ENCODE peak calls at places on chromosome 16, in seven cellular contexts. One of them, this sample, is unnamed.

GRCh38 chr16:6146874-6147425 is 1049.4 kb upstream of the EEF2KMT start:
- DNase-seq in GOT3: no peak
- DNase-seq in NCI-H1417: peak
- DNase-seq in body of pancreas: no peak
- DNase-seq in CD8-positive, alpha-beta memory T cell: no peak
- DNase-seq in stimulated activated CD8-positive, alpha-beta memory T cell treated with anti-CD3 and anti-CD28 coated beads, Interleukin-4, amount 100 ng/mL, for 24 hours: no peak
- DNase-seq in PC-3: no peak
- DNase-seq in this sample: no peak

GRCh38 chr16:49546059-49546458 is 172.5 kb downstream of the C16orf78 start:
- DNase-seq in PC-3: no peak
- DNase-seq in body of pancreas: no peak
- DNase-seq in NCI-H1417: no peak
- DNase-seq in GOT3: no peak
- DNase-seq in CD8-positive, alpha-beta memory T cell: no peak
- DNase-seq in stimulated activated CD8-positive, alpha-beta memory T cell treated with anti-CD3 and anti-CD28 coated beads, Interleukin-4, amount 100 ng/mL, for 24 hours: no peak
- DNase-seq in this sample: no peak

GRCh38 chr16:50539822-50540710 is 8.1 kb upstream of the NKD1 start:
- DNase-seq in CD8-positive, alpha-beta memory T cell: no peak
- DNase-seq in body of pancreas: no peak
- DNase-seq in stimulated activated CD8-positive, alpha-beta memory T cell treated with anti-CD3 and anti-CD28 coated beads, Interleukin-4, amount 100 ng/mL, for 24 hours: no peak
- DNase-seq in GOT3: no peak
- DNase-seq in PC-3: no peak
- DNase-seq in NCI-H1417: no peak
- DNase-seq in this sample: peak

GRCh38 chr16:67862623-67863583 is 9.9 kb upstream of the EDC4 start:
- DNase-seq in PC-3: no peak
- DNase-seq in GOT3: peak
- DNase-seq in body of pancreas: peak
- DNase-seq in CD8-positive, alpha-beta memory T cell: no peak
- DNase-seq in stimulated activated CD8-positive, alpha-beta memory T cell treated with anti-CD3 and anti-CD28 coated beads, Interleukin-4, amount 100 ng/mL, for 24 hours: no peak
- DNase-seq in NCI-H1417: no peak
- DNase-seq in this sample: no peak

GRCh38 chr16:4298761-4299522 is 16.9 kb upstream of the GLIS2 start:
- DNase-seq in stimulated activated CD8-positive, alpha-beta memory T cell treated with anti-CD3 and anti-CD28 coated beads, Interleukin-4, amount 100 ng/mL, for 24 hours: no peak
- DNase-seq in CD8-positive, alpha-beta memory T cell: no peak
- DNase-seq in PC-3: peak
- DNase-seq in NCI-H1417: no peak
- DNase-seq in body of pancreas: peak
- DNase-seq in GOT3: peak
- DNase-seq in this sample: no peak

GRCh38 chr16:1197237-1197866 is 27.7 kb downstream of the TPSG1 start:
- DNase-seq in CD8-positive, alpha-beta memory T cell: no peak
- DNase-seq in body of pancreas: peak
- DNase-seq in NCI-H1417: peak
- DNase-seq in PC-3: no peak
- DNase-seq in GOT3: no peak
- DNase-seq in stimulated activated CD8-positive, alpha-beta memory T cell treated with anti-CD3 and anti-CD28 coated beads, Interleukin-4, amount 100 ng/mL, for 24 hours: no peak
- DNase-seq in this sample: no peak

GRCh38 chr16:87582221-87582965 is 19.9 kb upstream of the JPH3 start:
- DNase-seq in PC-3: no peak
- DNase-seq in CD8-positive, alpha-beta memory T cell: no peak
- DNase-seq in GOT3: no peak
- DNase-seq in NCI-H1417: no peak
- DNase-seq in body of pancreas: peak
- DNase-seq in stimulated activated CD8-positive, alpha-beta memory T cell treated with anti-CD3 and anti-CD28 coated beads, Interleukin-4, amount 100 ng/mL, for 24 hours: no peak
- DNase-seq in this sample: peak

GRCh38 chr16:67758966-67759365 is 39.9 kb upstream of the GFOD2 start:
- DNase-seq in body of pancreas: no peak
- DNase-seq in PC-3: no peak
- DNase-seq in GOT3: no peak
- DNase-seq in stimulated activated CD8-positive, alpha-beta memory T cell treated with anti-CD3 and anti-CD28 coated beads, Interleukin-4, amount 100 ng/mL, for 24 hours: no peak
- DNase-seq in NCI-H1417: no peak
- DNase-seq in CD8-positive, alpha-beta memory T cell: no peak
- DNase-seq in this sample: no peak

GRCh38 chr16:11968577-11968976 is 3.6 kb downstream of the TNFRSF17 start:
- DNase-seq in NCI-H1417: no peak
- DNase-seq in CD8-positive, alpha-beta memory T cell: no peak
- DNase-seq in PC-3: no peak
- DNase-seq in body of pancreas: no peak
- DNase-seq in GOT3: no peak
- DNase-seq in stimulated activated CD8-positive, alpha-beta memory T cell treated with anti-CD3 and anti-CD28 coated beads, Interleukin-4, amount 100 ng/mL, for 24 hours: no peak
- DNase-seq in this sample: no peak

GRCh38 chr16:23256440-23256839 is 45.7 kb upstream of the SCNN1B start:
- DNase-seq in NCI-H1417: no peak
- DNase-seq in CD8-positive, alpha-beta memory T cell: no peak
- DNase-seq in stimulated activated CD8-positive, alpha-beta memory T cell treated with anti-CD3 and anti-CD28 coated beads, Interleukin-4, amount 100 ng/mL, for 24 hours: no peak
- DNase-seq in PC-3: no peak
- DNase-seq in body of pancreas: no peak
- DNase-seq in GOT3: no peak
- DNase-seq in this sample: no peak

GRCh38 chr16:75226550-75227360 is 8.0 kb downstream of the CTRB1 start:
- DNase-seq in NCI-H1417: no peak
- DNase-seq in stimulated activated CD8-positive, alpha-beta memory T cell treated with anti-CD3 and anti-CD28 coated beads, Interleukin-4, amount 100 ng/mL, for 24 hours: no peak
- DNase-seq in GOT3: no peak
- DNase-seq in PC-3: no peak
- DNase-seq in CD8-positive, alpha-beta memory T cell: no peak
- DNase-seq in body of pancreas: peak
- DNase-seq in this sample: no peak

GRCh38 chr16:31474173-31474714 is 2.3 kb downstream of the TGFB1I1 start:
- DNase-seq in PC-3: no peak
- DNase-seq in CD8-positive, alpha-beta memory T cell: no peak
- DNase-seq in GOT3: no peak
- DNase-seq in NCI-H1417: no peak
- DNase-seq in stimulated activated CD8-positive, alpha-beta memory T cell treated with anti-CD3 and anti-CD28 coated beads, Interleukin-4, amount 100 ng/mL, for 24 hours: no peak
- DNase-seq in body of pancreas: no peak
- DNase-seq in this sample: no peak

GRCh38 chr16:13453938-13454553 is 465.9 kb upstream of the ERCC4 start:
- DNase-seq in CD8-positive, alpha-beta memory T cell: peak
- DNase-seq in body of pancreas: peak
- DNase-seq in NCI-H1417: peak
- DNase-seq in stimulated activated CD8-positive, alpha-beta memory T cell treated with anti-CD3 and anti-CD28 coated beads, Interleukin-4, amount 100 ng/mL, for 24 hours: no peak
- DNase-seq in GOT3: no peak
- DNase-seq in PC-3: peak
- DNase-seq in this sample: peak

GRCh38 chr16:75029854-75030253 is 31.0 kb downstream of the ZNRF1 start:
- DNase-seq in NCI-H1417: no peak
- DNase-seq in GOT3: no peak
- DNase-seq in PC-3: peak
- DNase-seq in stimulated activated CD8-positive, alpha-beta memory T cell treated with anti-CD3 and anti-CD28 coated beads, Interleukin-4, amount 100 ng/mL, for 24 hours: no peak
- DNase-seq in CD8-positive, alpha-beta memory T cell: no peak
- DNase-seq in body of pancreas: no peak
- DNase-seq in this sample: no peak

GRCh38 chr16:86379505-86379846 is 130.9 kb upstream of the FOXF1 start:
- DNase-seq in stimulated activated CD8-positive, alpha-beta memory T cell treated with anti-CD3 and anti-CD28 coated beads, Interleukin-4, amount 100 ng/mL, for 24 hours: no peak
- DNase-seq in PC-3: no peak
- DNase-seq in NCI-H1417: no peak
- DNase-seq in body of pancreas: no peak
- DNase-seq in GOT3: no peak
- DNase-seq in CD8-positive, alpha-beta memory T cell: no peak
- DNase-seq in this sample: no peak

GRCh38 chr16:84751947-84752346 is 52.1 kb downstream of the USP10 start:
- DNase-seq in body of pancreas: no peak
- DNase-seq in stimulated activated CD8-positive, alpha-beta memory T cell treated with anti-CD3 and anti-CD28 coated beads, Interleukin-4, amount 100 ng/mL, for 24 hours: no peak
- DNase-seq in GOT3: no peak
- DNase-seq in PC-3: peak
- DNase-seq in NCI-H1417: no peak
- DNase-seq in CD8-positive, alpha-beta memory T cell: no peak
- DNase-seq in this sample: no peak